ENCODE peak calls at places on chromosome 9, in ten cellular contexts. V, D, L, I, Z, W, A, S, N and M are unnamed samples.

GRCh38 chr9:109906766-109907382 is 126.9 kb downstream of the PALM2AKAP2 start:
- DNase-seq in V (no peak), D (no peak), L (peak; percentile 24), I (no peak), Z (no peak), W (no peak), A (peak; percentile 44), S (no peak), N (no peak), M (no peak)

GRCh38 chr9:137355445-137356365 is 53.6 kb upstream of the NRARP start:
- DNase-seq in V (peak; percentile 2), D (no peak), L (no peak), I (no peak), Z (no peak), W (no peak), A (no peak), S (no peak), N (no peak), M (no peak)

GRCh38 chr9:137446851-137447471 is 5.8 kb upstream of the ENTPD8 start:
- DNase-seq in V (no peak), D (no peak), L (no peak), I (no peak), Z (no peak), W (no peak), A (peak; percentile 63), S (no peak), N (no peak), M (no peak)

GRCh38 chr9:93920401-93920800 is 34.8 kb downstream of the BARX1 start:
- DNase-seq in V (no peak), D (no peak), L (no peak), I (no peak), Z (no peak), W (no peak), A (no peak), S (no peak), N (no peak), M (no peak)

GRCh38 chr9:757246-757881 is 84.1 kb upstream of the DMRT1 start:
- DNase-seq in V (peak; percentile 59), D (peak; percentile 45), L (peak; percentile 65), I (peak; percentile 35), Z (no peak), W (peak; percentile 67), A (peak; percentile 69), S (no peak), N (peak; percentile 24), M (peak; percentile 43)

GRCh38 chr9:5442400-5443011 is 4.8 kb upstream of the PLGRKT start:
- DNase-seq in V (peak; percentile 39), D (no peak), L (peak; percentile 55), I (peak; percentile 57), Z (no peak), W (peak; percentile 65), A (peak; percentile 71), S (peak; percentile 4), N (no peak), M (peak; percentile 31)

GRCh38 chr9:130962418-130963316 is 23.6 kb upstream of the FIBCD1 start:
- DNase-seq in V (peak; percentile 98), D (peak; percentile 67), L (peak; percentile 90), I (no peak), Z (peak; percentile 82), W (peak; percentile 94), A (peak; percentile 92), S (peak; percentile 100), N (peak; percentile 79), M (peak; percentile 85)

GRCh38 chr9:95126739-95127138 is 190.8 kb downstream of the FANCC start:
- DNase-seq in V (no peak), D (no peak), L (no peak), I (no peak), Z (no peak), W (no peak), A (no peak), S (no peak), N (no peak), M (no peak)

GRCh38 chr9:125993423-125993935 is 246.3 kb downstream of the PBX3 start:
- DNase-seq in V (no peak), D (no peak), L (no peak), I (no peak), Z (no peak), W (no peak), A (no peak), S (no peak), N (no peak), M (no peak)

GRCh38 chr9:98017306-98017705 is 34.2 kb downstream of the ANP32B start:
- DNase-seq in V (no peak), D (no peak), L (no peak), I (no peak), Z (no peak), W (no peak), A (no peak), S (no peak), N (no peak), M (no peak)

GRCh38 chr9:99259231-99259918 is 37.3 kb downstream of the SEC61B start:
- DNase-seq in V (peak; percentile 33), D (peak; percentile 21), L (peak; percentile 45), I (peak; percentile 72), Z (no peak), W (peak; percentile 22), A (peak; percentile 48), S (no peak), N (no peak), M (no peak)

GRCh38 chr9:124196814-124197176 is 61.0 kb upstream of the NEK6 start:
- DNase-seq in V (no peak), D (no peak), L (no peak), I (no peak), Z (no peak), W (no peak), A (no peak), S (no peak), N (no peak), M (no peak)

GRCh38 chr9:115104908-115105307 is 13.0 kb downstream of the TNC start:
- DNase-seq in V (no peak), D (no peak), L (no peak), I (no peak), Z (peak; percentile 32), W (no peak), A (peak; percentile 30), S (peak; percentile 42), N (no peak), M (peak; percentile 20)

GRCh38 chr9:82031538-82032280 is 43.1 kb downstream of the SPATA31D1 start:
- DNase-seq in V (peak; percentile 46), D (peak; percentile 22), L (peak; percentile 91), I (no peak), Z (peak; percentile 73), W (no peak), A (peak; percentile 94), S (peak; percentile 67), N (peak; percentile 28), M (peak; percentile 0)

GRCh38 chr9:115327441-115328122 is 209.6 kb upstream of the TNC start:
- DNase-seq in V (no peak), D (no peak), L (peak; percentile 38), I (no peak), Z (peak; percentile 11), W (no peak), A (peak; percentile 1), S (no peak), N (no peak), M (no peak)

GRCh38 chr9:98943682-98944129 is at the start of gene COL15A1:
- DNase-seq in V (peak; percentile 52), D (no peak), L (no peak), I (no peak), Z (no peak), W (no peak), A (no peak), S (no peak), N (no peak), M (no peak)

GRCh38 chr9:38677660-38678303 is 42.2 kb downstream of the FAM240B start:
- DNase-seq in V (no peak), D (no peak), L (peak; percentile 29), I (no peak), Z (no peak), W (no peak), A (no peak), S (no peak), N (no peak), M (no peak)